ENCODE peak calls at places on chromosomes 6 and 20, in four cellular contexts. D is tibial nerve, R is ovary, U is esophagus muscularis mucosa. B is an unnamed sample. For H3K36me3, the result is how much of the 10 kb centered on the place peaks cover.

GRCh38 chr6:3693879-3694278 is 57.6 kb downstream of the PXDC1 start:
- DNase-seq in D (no peak), R (no peak), U (no peak), B (no peak)

GRCh38 chr6:156994215-156995076 is 217.3 kb downstream of the ARID1B start:
- DNase-seq in D (no peak), R (no peak), U (no peak), B (no peak)

GRCh38 chr20:37627060-37627766 is 66.6 kb upstream of the CTNNBL1 start:
- DNase-seq in D (no peak), R (peak), U (no peak), B (no peak)

GRCh38 chr6:133894795-133895401 is 6.0 kb downstream of the TCF21 start:
- DNase-seq in D (no peak), R (peak), U (no peak), B (no peak)

GRCh38 chr6:126180585-126180984 is 159.3 kb upstream of the CENPW start:
- DNase-seq in D (no peak), R (no peak), U (no peak), B (no peak)

GRCh38 chr6:142822882-142823578 is 121.9 kb downstream of the HIVEP2 start:
- DNase-seq in D (no peak), R (no peak), U (no peak), B (no peak)

GRCh38 chr20:5933802-5934436 is 16.4 kb downstream of the TRMT6 start:
- DNase-seq in D (no peak), R (no peak), U (no peak), B (no peak)

GRCh38 chr6:30837432-30837831 is 46.9 kb upstream of the DDR1 start:
- DNase-seq in D (no peak), R (no peak), U (no peak), B (no peak)

GRCh38 chr20:478949-479429 is 16.7 kb upstream of the TBC1D20 start:
- DNase-seq in D (no peak), R (no peak), U (no peak), B (no peak)

GRCh38 chr6:11538049-11538798 is 675 bp downstream of the TMEM170B start:
- DNase-seq in D (no peak), R (peak), U (no peak), B (peak)

GRCh38 chr20:36340593-36340990 is 34.5 kb downstream of the DLGAP4 start:
- DNase-seq in D (no peak), R (no peak), U (no peak), B (no peak)

GRCh38 chr20:34100578-34100977 is 11.5 kb downstream of the EIF2S2 start:
- DNase-seq in D (no peak), R (no peak), U (no peak), B (no peak)

GRCh38 chr6:10617008-10617696 is 77.3 kb downstream of the C6orf52 start:
- DNase-seq in D (no peak), R (no peak), U (no peak), B (peak)

GRCh38 chr6:11921017-11921438 is 91.1 kb upstream of the HIVEP1 start:
- DNase-seq in D (no peak), R (no peak), U (no peak), B (peak)

GRCh38 chr6:143999406-143999805 is 8.7 kb downstream of the PLAGL1 start:
- DNase-seq in D (no peak), R (no peak), U (no peak), B (no peak)

GRCh38 chr20:60034231-60035110 is 76.2 kb downstream of the CDH26 start:
- DNase-seq in D (no peak), R (no peak), U (peak), B (peak)

GRCh38 chr6:118565317-118565960 is 17.3 kb downstream of the PLN start:
- DNase-seq in D (no peak), R (no peak), U (peak), B (no peak)

GRCh38 chr20:62122659-62123449 is 579 bp downstream of the LSM14B start:
- DNase-seq in D (no peak), R (peak), U (no peak), B (peak)
- TF ChIP-seq POLR2A in D (no peak), R (no peak), U (no peak), B (no peak)

GRCh38 chr20:47278907-47279348 is 77.6 kb downstream of the ZMYND8 start:
- DNase-seq in D (no peak), R (no peak), U (no peak), B (no peak)

GRCh38 chr20:47276251-47276650 is 80.2 kb downstream of the ZMYND8 start:
- DNase-seq in D (no peak), R (peak), U (no peak), B (peak)

GRCh38 chr20:47275548-47275947 is 81.0 kb downstream of the ZMYND8 start:
- DNase-seq in D (no peak), R (no peak), U (no peak), B (no peak)

GRCh38 chr20:47274449-47275108 is 81.9 kb downstream of the ZMYND8 start:
- DNase-seq in D (no peak), R (no peak), U (no peak), B (no peak)

GRCh38 chr20:47276856-47277541 is 79.5 kb downstream of the ZMYND8 start:
- DNase-seq in D (no peak), R (peak), U (no peak), B (no peak)
- H3K36me3 ChIP-seq in D (under half), R (under half), U (half or more), B (under half)

DNA sequence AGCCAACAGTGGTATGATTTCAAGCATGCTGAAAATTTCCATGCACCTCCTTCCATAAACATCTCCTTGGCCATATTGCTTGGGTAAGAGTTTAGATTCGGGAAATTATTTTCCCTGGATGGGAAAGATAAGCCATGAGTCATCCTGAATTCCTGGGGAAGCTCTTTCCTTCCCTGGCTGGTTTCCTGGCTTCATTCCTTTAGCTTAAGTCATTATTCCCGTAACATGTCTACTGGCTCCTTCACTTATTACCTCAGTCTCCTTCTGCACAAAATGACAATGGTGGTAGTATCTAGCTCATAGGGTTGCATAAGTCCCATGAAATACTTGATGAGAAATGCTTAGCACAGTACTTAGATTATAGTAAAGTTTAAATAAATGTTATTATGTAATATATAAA is 27.6 kb downstream of the TINAG start:
- DNase-seq in D (no peak), R (no peak), U (no peak), B (no peak)
- TF ChIP-seq EP300 in D (no peak), R (no peak), U (no peak), B (no peak)

DNA sequence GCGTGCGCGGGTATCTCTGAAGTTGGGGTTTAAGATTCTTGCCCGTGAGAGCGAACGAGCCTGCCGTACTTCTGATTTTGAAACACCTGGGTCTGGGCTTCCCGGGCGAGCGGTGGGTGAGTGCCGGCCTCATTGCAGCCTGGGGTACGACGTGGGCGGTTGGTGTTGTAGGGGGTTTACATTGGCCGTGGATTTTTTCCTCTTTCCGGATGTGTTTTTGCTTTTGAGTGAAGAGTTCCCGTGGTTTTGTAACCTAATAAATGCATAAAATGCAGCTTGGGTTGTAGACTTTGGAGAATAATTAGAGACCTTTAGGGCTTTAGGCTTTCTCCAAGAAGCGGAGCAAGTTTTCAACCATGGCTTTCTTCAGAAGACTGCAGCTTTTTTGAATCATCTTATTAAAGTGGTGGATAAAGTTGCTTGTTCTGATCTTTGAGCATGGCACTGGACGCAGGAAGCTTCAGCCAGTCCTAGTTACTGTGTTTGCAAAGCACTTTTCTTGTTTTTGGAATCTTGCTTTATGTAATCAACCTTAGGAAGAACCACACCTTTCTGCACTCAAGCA is 314 bp downstream of the FARS2 start:
- DNase-seq in D (no peak), R (no peak), U (no peak), B (no peak)
- TF ChIP-seq POLR2A in D (no peak), R (no peak), U (no peak), B (no peak)

GRCh38 chr20:25212242-25212641 is 16.7 kb downstream of the ENTPD6 start:
- DNase-seq in D (no peak), R (no peak), U (no peak), B (no peak)

GRCh38 chr20:25215521-25215920 is 20.0 kb downstream of the ENTPD6 start:
- DNase-seq in D (no peak), R (no peak), U (no peak), B (no peak)

GRCh38 chr20:25214416-25214770 is 18.9 kb downstream of the ENTPD6 start:
- DNase-seq in D (no peak), R (no peak), U (no peak), B (no peak)

GRCh38 chr20:25214824-25215223 is 19.3 kb downstream of the ENTPD6 start:
- DNase-seq in D (no peak), R (no peak), U (no peak), B (no peak)

DNA sequence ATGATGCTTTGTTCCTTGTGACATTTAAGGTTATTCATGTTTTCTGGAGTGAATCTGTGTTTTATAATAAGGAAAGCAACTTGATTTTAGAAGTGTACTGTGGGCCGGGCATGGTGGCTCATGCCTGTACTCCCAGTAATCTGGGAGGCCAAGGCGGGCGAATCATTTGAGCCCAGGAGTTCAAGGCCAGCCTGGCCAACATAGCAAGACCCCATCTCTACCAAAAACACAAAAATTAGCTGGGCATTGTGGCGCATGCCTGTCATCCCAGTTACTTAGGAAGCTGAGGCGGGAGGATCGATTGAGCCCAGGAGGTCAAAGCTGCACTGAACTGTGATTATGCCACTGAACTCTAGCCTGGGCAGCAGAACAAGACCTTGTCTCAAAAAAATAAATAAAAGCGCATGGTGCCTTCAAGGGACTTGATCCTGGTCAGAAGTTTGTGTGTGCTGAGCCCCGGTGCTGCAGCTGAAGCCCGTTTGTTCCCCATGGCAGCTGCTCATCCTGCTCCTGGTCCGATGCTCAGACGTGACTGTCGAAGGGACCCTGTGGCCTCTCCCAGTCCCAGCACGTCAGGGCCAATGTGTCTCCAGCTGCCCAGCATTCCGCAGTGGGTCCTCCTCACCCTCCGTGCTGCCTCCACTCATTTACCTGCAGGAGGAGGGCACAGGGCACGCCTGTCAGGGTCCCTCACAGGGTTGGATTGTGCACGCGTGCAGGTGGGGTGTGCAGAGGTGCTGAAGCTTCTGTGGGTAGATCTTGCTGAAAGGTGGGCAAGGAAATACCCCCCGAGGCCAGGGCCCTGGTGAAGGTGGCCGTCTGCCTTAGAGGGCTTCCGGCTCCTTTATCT is 18.3 kb downstream of the ENTPD6 start:
- DNase-seq in D (no peak), R (no peak), U (no peak), B (no peak)
- H3K36me3 ChIP-seq in D (under half), R (under half), U (half or more), B (half or more)

DNA sequence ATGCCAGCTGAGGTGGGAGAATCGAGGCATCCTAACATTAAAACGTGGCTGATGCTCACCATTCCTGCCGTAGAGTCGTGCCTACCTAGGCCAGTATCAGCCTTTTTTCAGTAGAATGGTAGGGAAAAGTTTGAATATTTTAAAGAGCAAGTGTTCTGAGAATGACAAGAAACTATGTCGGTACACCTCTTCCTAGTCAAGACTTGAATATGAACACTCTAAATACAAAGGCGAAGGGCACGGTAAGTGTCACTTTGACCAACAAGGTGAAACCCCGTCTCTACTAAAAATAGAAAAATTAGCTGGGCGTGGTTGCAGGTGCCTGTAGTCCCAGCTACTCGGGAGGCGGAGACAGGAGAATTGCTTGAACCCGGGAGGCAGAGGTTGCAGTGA is 1.0 kb downstream of the GINM1 start:
- DNase-seq in D (no peak), R (no peak), U (no peak), B (no peak)
- TF ChIP-seq EP300 in D (no peak), R (no peak), U (no peak), B (no peak)

GRCh38 chr6:41711323-41712038 is 23.9 kb downstream of the TFEB start:
- DNase-seq in D (no peak), R (no peak), U (no peak), B (no peak)
- TF ChIP-seq POLR2A in D (no peak), R (no peak), U (no peak), B (no peak)